ENCODE peak calls at places on chromosome 10, in four cellular contexts. C is colonic mucosa, Y is H9, K is HepG2. Z is an unnamed sample.

GRCh38 chr10:89879121-89879520 is 177.7 kb downstream of the KIF20B start:
- DNase-seq in C (no peak), Y (no peak), K (no peak), Z (no peak)

GRCh38 chr10:86693721-86694369 is 25.5 kb downstream of the LDB3 start:
- DNase-seq in C (peak; percentile 62), Y (peak; percentile 72), K (peak; percentile 19), Z (peak; percentile 83)

GRCh38 chr10:100969175-100970075 is at the start of gene SEMA4G:
- DNase-seq in C (peak; percentile 62), Y (peak; percentile 84), K (peak; percentile 80), Z (peak; percentile 58)

GRCh38 chr10:121694966-121695340 is 96.7 kb upstream of the FGFR2 start:
- DNase-seq in C (no peak), Y (no peak), K (no peak), Z (no peak)

GRCh38 chr10:29734640-29734979 is 99.8 kb upstream of the SVIL start:
- DNase-seq in C (peak; percentile 36), Y (no peak), K (no peak), Z (peak; percentile 37)

GRCh38 chr10:4868357-4868657 is 42.3 kb downstream of the AKR1E2 start:
- DNase-seq in C (no peak), Y (no peak), K (no peak), Z (no peak)

GRCh38 chr10:92419740-92420553 is 129.0 kb downstream of the MARCHF5 start:
- DNase-seq in C (peak; percentile 49), Y (peak; percentile 80), K (peak; percentile 42), Z (peak; percentile 67)

GRCh38 chr10:71045188-71045841 is 156.9 kb upstream of the PCBD1 start:
- DNase-seq in C (no peak), Y (no peak), K (no peak), Z (peak; percentile 46)

GRCh38 chr10:69152002-69152401 is 28.0 kb downstream of the VPS26A start:
- DNase-seq in C (no peak), Y (no peak), K (no peak), Z (no peak)

GRCh38 chr10:13816195-13816926 is 229.6 kb downstream of the PRPF18 start:
- DNase-seq in C (peak; percentile 67), Y (no peak), K (no peak), Z (no peak)

GRCh38 chr10:113169853-113170455 is 219.9 kb downstream of the TCF7L2 start:
- DNase-seq in C (no peak), Y (no peak), K (no peak), Z (no peak)

GRCh38 chr10:42428534-42428933 is 209.8 kb downstream of the ZNF33B start:
- DNase-seq in C (no peak), Y (no peak), K (peak; percentile 1), Z (no peak)

GRCh38 chr10:6151087-6151977 is 51.4 kb upstream of the PFKFB3 start:
- DNase-seq in C (peak; percentile 62), Y (peak; percentile 89), K (peak; percentile 36), Z (peak; percentile 80)

GRCh38 chr10:101394522-101395133 is 40.7 kb downstream of the BTRC start:
- DNase-seq in C (no peak), Y (no peak), K (no peak), Z (no peak)

GRCh38 chr10:28734940-28735759 is 57.8 kb downstream of the BAMBI start:
- DNase-seq in C (no peak), Y (no peak), K (peak; percentile 95), Z (no peak)

GRCh38 chr10:87865201-87866025 is 2.0 kb downstream of the PTEN start:
- DNase-seq in C (no peak), Y (no peak), K (no peak), Z (no peak)

GRCh38 chr10:110755781-110756180 is 111.6 kb downstream of the RBM20 start:
- DNase-seq in C (no peak), Y (no peak), K (no peak), Z (no peak)

GRCh38 chr10:77922055-77922454 is 4.5 kb downstream of the DLG5 start:
- DNase-seq in C (no peak), Y (no peak), K (no peak), Z (no peak)

GRCh38 chr10:76116523-76116922 is 685.1 kb downstream of the LRMDA start:
- DNase-seq in C (no peak), Y (no peak), K (no peak), Z (no peak)

GRCh38 chr10:126504761-126505112 is 116.5 kb upstream of the ADAM12 start:
- DNase-seq in C (no peak), Y (no peak), K (no peak), Z (no peak)

GRCh38 chr10:131083915-131084790 is 227.4 kb downstream of the TCERG1L start:
- DNase-seq in C (no peak), Y (peak; percentile 90), K (no peak), Z (no peak)
- TF ChIP-seq CTCF in C (no peak), Y (peak; percentile 77), K (no peak), Z (no peak)

DNA sequence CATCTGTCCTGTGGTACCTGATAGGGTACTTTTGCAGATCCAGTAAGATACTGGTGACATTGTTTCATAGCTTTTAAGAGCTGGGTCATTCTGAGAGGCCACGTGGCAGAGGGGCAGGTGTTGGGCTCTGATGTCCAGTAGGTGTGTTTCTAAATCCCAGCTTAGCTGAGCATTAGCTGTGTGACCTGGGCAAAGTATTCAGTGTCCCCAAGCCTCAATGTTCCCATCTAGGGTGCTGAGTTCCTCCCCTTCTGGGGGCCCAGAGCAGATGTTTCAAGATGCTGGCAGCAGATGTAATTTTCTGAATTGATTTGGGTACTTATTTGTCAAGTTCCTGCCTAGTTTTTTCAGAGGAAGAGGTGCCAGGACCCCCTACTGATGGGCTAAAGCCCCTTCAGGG is 52.9 kb downstream of the NEURL1 start:
- DNase-seq in C (no peak), Y (peak; percentile 8), K (no peak), Z (no peak)
- H3K27ac ChIP-seq in C (no peak overlapping the region), Y (no peak overlapping the region), K (no peak overlapping the region), Z (no peak overlapping the region)

GRCh38 chr10:98310721-98311120 is 42.7 kb upstream of the LOXL4 start:
- DNase-seq in C (no peak), Y (no peak), K (no peak), Z (no peak)

GRCh38 chr10:98312349-98312748 is 44.4 kb upstream of the LOXL4 start:
- DNase-seq in C (no peak), Y (no peak), K (no peak), Z (no peak)

GRCh38 chr10:98314577-98315284 is 46.7 kb upstream of the LOXL4 start:
- DNase-seq in C (peak; percentile 25), Y (no peak), K (no peak), Z (no peak)

GRCh38 chr10:98313598-98313997 is 45.6 kb upstream of the LOXL4 start:
- DNase-seq in C (no peak), Y (no peak), K (no peak), Z (no peak)

DNA sequence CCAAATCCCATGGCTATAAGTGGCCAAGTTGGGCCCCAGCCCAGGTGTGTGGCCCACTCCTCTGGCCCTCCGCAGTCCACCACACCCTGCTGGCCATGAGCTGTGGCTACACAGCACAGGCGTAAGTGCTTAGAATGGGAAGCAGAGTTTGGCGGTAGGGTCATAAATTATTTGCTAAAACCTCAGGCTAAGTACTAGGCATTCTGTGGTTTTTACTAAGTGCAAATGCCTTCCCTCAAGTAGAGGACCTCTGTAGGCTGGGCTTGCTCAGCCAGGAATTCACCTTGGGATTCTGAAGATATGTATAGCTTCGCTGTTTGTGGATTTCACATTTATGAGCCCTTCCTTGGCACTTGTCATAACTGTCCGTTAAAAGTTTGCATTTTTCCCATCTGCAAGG is 44.8 kb upstream of the LOXL4 start:
- DNase-seq in C (no peak), Y (no peak), K (no peak), Z (no peak)
- TF ChIP-seq CTCF in C (no peak), Y (no peak), K (no peak), Z (no peak)

DNA sequence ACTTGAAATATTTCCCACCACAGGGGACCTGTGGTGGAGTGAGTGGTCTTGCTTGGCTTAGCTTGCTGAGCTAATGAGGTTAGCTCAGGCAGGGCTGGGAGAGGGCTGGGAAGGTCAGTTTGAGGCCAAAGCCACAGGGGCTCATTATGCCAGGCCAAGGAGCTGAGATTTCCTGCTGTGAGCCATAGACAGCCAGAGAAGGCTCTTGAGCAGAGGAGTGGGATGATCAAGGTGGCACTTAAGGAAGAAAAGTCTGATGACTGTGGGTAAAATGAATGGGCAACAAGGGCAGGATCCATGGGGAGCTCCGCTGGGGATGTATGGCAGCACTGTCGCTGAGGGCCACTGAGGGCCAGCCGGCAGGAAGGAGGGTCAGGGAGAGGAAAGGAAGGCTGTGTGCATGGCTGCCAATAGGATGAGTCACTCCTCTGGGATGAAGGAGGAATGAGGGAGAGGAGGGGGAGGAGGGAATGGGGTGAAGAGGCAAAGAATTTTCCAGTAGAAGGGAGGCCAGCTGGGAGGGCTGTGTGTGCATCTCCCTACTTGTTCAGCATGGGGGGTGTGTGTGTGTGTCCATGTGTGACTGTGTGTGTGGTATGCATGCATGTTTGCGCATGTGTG is 18.7 kb upstream of the ZNF488 start:
- DNase-seq in C (peak; percentile 33), Y (peak; percentile 84), K (peak; percentile 70), Z (peak; percentile 47)
- H3K27ac ChIP-seq in C (no peak overlapping the region), Y (no peak overlapping the region), K (no peak overlapping the region), Z (no peak overlapping the region)